ENCODE peak calls at places on chromosomes 3 and 15, in seven cellular contexts. V, N, X, U, B, A and W are unnamed samples. For H3K36me3, the result is how much of the 10 kb centered on the place peaks cover.

GRCh38 chr3:12854550-12854949 is 13.2 kb upstream of the RPL32 start:
- DNase-seq in U (no peak), A (no peak), V (no peak), N (no peak), B (no peak), X (no peak), W (no peak)

GRCh38 chr15:69743091-69743490 is 290.5 kb downstream of the RPLP1 start:
- DNase-seq in B (peak), N (no peak), A (no peak), U (no peak), V (no peak), X (no peak), W (no peak)

GRCh38 chr3:149152420-149152819 is 23.0 kb downstream of the HPS3 start:
- DNase-seq in U (peak), N (no peak), V (peak), B (no peak), A (peak), X (no peak), W (no peak)

GRCh38 chr3:123884258-123884831 is at the start of gene MYLK:
- DNase-seq in N (peak), X (peak), B (peak), U (peak), V (peak), A (peak), W (no peak)

GRCh38 chr3:73848173-73848751 is 223.5 kb upstream of the PDZRN3 start:
- DNase-seq in U (peak), X (peak), B (peak), V (peak), N (peak), A (peak), W (no peak)

GRCh38 chr3:73955671-73956070 is 330.9 kb upstream of the PDZRN3 start:
- DNase-seq in B (no peak), N (no peak), U (no peak), A (no peak), V (no peak), X (no peak), W (no peak)

GRCh38 chr3:101120039-101120438 is 126.8 kb upstream of the ABI3BP start:
- DNase-seq in N (no peak), X (no peak), B (no peak), V (no peak), U (no peak), A (no peak), W (no peak)

GRCh38 chr15:70348581-70349344 is 251.0 kb upstream of the TLE3 start:
- DNase-seq in A (peak), B (no peak), N (no peak), U (no peak), X (no peak), V (no peak), W (no peak)

GRCh38 chr3:42535981-42536784 is 33.7 kb downstream of the VIPR1 start:
- DNase-seq in X (peak), N (peak), B (peak), A (no peak), U (peak), V (no peak), W (peak)

GRCh38 chr15:85354948-85355347 is 25.5 kb upstream of the AKAP13 start:
- DNase-seq in B (no peak), N (no peak), A (no peak), U (no peak), V (no peak), X (no peak), W (no peak)

GRCh38 chr15:25439456-25439836 is 622 bp upstream of the UBE3A start:
- DNase-seq in N (no peak), V (peak), U (peak), X (peak), A (peak), B (no peak), W (no peak)

GRCh38 chr15:60115579-60116415 is 111.7 kb downstream of the FOXB1 start:
- DNase-seq in U (peak), N (no peak), B (no peak), V (peak), A (peak), X (no peak), W (no peak)

GRCh38 chr3:75395601-75396315 is 268.4 kb upstream of the FRG2C start:
- DNase-seq in B (no peak), N (no peak), X (no peak), U (no peak), A (no peak), V (no peak), W (no peak)

GRCh38 chr15:77025941-77026411 is 31.1 kb downstream of the PSTPIP1 start:
- DNase-seq in U (no peak), B (no peak), A (no peak), V (no peak), X (no peak), N (no peak), W (no peak)

GRCh38 chr3:165259518-165260193 is 63.5 kb upstream of the SLITRK3 start:
- DNase-seq in B (peak), N (no peak), X (no peak), A (peak), V (no peak), U (no peak), W (no peak)

GRCh38 chr15:52234596-52235541 is 43.7 kb upstream of the GNB5 start:
- DNase-seq in B (no peak), V (no peak), X (no peak), U (no peak), A (no peak), N (no peak), W (no peak)

GRCh38 chr3:148790841-148791240 is 36.8 kb upstream of the CPB1 start:
- DNase-seq in U (peak), V (no peak), A (peak), B (no peak), X (no peak), N (no peak), W (no peak)

GRCh38 chr3:133295199-133295901 is 104.5 kb upstream of the BFSP2 start:
- DNase-seq in A (peak), U (peak), V (peak), X (no peak), N (no peak), B (no peak), W (no peak)

GRCh38 chr3:187750041-187750512 is 4.8 kb upstream of the BCL6 start:
- DNase-seq in V (peak), B (peak), U (peak), N (no peak), X (peak), A (peak), W (no peak)
- H3K9ac ChIP-seq in V (peak), B (no peak), U (no peak), N (no peak), X (no peak), A (peak), W (no peak)

GRCh38 chr3:25768851-25769250 is 14.4 kb downstream of the NGLY1 start:
- DNase-seq in A (no peak), N (no peak), B (no peak), U (no peak), V (no peak), X (no peak), W (no peak)
- H3K36me3 ChIP-seq in A (under half), N (under half), B (under half), U (under half), V (under half), X (under half), W (under half)

DNA sequence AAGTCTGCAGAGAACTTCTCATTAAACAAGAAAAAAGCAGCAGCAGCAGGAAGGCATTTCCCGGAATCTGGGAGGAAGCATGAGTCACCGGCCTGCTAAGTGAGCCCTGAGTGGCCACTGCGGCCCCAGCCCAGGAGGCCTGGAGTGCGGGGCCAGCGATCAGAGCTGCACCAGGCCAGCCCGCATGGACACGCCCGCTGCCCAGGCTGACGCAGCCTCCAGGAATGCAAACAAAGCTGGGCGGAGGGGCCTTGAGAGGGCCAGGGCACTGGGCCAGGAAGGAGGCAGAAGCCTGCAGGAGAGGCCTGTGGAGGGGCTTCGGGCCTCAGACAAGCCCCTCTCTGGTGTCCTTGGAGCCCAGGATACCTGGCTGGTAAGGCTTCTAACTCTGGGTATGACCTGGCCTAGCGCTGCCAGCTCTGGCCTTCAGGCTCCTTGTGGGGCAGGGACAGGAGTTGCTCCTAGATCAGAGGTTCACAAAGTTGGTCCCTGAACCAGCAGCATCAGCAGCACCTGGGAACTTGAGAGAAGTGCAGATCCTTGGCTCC is 101.2 kb downstream of the SMAD6 start:
- DNase-seq in X (peak), B (peak), N (peak), U (peak), V (peak), A (peak), W (no peak)
- H3K9ac ChIP-seq in X (no peak), B (no peak), N (peak), U (peak), V (peak), A (peak), W (no peak)

GRCh38 chr3:177037241-177037640 is 160.0 kb downstream of the TBL1XR1 start:
- DNase-seq in U (peak), V (peak), B (no peak), X (no peak), A (no peak), N (no peak), W (no peak)

GRCh38 chr3:177035678-177036077 is 161.6 kb downstream of the TBL1XR1 start:
- DNase-seq in B (no peak), A (no peak), X (no peak), N (no peak), U (no peak), V (no peak), W (no peak)

GRCh38 chr3:177041021-177041729 is 156.1 kb downstream of the TBL1XR1 start:
- DNase-seq in X (no peak), V (peak), B (no peak), N (no peak), U (peak), A (peak), W (no peak)

GRCh38 chr3:177041730-177042551 is 155.3 kb downstream of the TBL1XR1 start:
- DNase-seq in U (no peak), A (no peak), N (no peak), B (no peak), V (no peak), X (no peak), W (no peak)

GRCh38 chr3:177039875-177040274 is 157.4 kb downstream of the TBL1XR1 start:
- DNase-seq in U (no peak), B (no peak), V (no peak), X (no peak), A (no peak), N (no peak), W (no peak)
- H3K36me3 ChIP-seq in U (half or more), B (under half), V (under half), X (half or more), A (under half), N (half or more), W (half or more)

DNA sequence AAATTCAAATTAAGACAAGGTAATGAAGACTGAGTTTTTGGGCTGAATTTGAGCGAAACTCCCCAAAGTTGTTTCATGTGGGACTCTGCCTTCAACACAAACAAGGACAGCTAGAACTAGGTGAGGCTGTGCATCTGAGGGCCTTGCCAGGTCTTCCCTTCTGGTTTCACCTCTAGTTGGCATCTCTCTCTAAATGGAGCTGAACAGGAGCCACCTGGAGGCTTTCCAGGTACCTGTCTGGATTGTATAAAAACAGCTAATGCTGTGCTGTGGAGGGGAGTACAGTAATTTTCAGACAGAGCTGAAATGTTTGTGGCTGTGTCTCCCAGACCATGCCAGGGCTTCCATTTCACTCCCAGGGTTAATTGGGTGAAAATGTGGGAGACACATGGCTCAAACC is 27.1 kb downstream of the TRIM71 start:
- DNase-seq in U (no peak), V (no peak), N (no peak), A (no peak), B (no peak), X (no peak), W (no peak)
- H3K9ac ChIP-seq in U (no peak), V (no peak), N (no peak), A (no peak), B (no peak), X (no peak), W (no peak)

DNA sequence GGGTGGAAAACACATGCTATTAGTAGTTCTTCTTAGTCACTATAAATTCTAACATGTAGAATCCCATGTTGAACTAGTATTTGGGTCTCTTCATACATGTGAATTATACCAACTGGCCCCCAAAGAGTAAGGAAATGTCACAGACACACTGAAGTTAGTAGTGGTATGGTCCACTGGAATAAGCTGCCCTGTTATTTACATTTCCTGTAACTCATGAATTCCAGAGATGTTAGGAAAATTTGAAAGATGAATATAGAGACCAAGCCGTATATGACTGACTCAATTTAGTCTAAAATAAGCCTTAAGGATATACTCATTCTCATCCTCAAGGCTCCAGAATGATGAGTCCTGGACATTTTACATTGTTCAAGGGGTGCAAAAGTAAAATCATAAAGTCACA is 81.2 kb downstream of the FBXL22 start:
- DNase-seq in B (no peak), A (no peak), N (no peak), X (no peak), V (peak), U (peak), W (no peak)
- H3K36me3 ChIP-seq in B (under half), A (under half), N (half or more), X (half or more), V (under half), U (half or more), W (half or more)

DNA sequence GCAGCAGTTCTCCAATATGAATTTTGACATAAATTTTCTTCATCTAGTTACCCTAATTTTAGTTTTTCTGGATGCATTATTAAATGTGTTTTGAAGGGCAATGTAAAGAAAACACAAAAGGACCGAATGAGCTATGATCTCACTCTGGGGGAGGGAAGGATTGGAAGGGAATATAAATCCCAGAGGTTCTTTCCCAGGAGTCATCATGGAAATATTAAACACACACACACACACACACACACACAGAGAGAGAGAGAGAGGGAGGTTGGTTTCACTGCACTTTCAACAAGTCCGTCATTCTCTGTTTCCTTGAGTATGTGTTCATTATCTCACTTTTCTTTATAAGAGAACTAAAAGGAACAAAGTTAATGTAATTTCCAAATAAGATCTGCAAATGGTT is 70.7 kb upstream of the DCBLD2 start:
- DNase-seq in B (no peak), A (peak), X (no peak), V (peak), N (no peak), U (peak), W (no peak)
- H3K9ac ChIP-seq in B (no peak), A (no peak), X (no peak), V (no peak), N (no peak), U (peak), W (no peak)